ENCODE peak calls at places on chromosome X, in ten cellular contexts. V, N, I, M, Q, D, X, Z, R and P are unnamed samples.
A peak's percentile ranks its signal among the peaks of the same experiment; 100 is the strongest.

GRCh38 chrX:137926090-137926489 is 360.2 kb downstream of the ZIC3 start:
- DNase-seq in V (no peak), N (no peak), I (no peak), M (no peak), Q (peak; percentile 53), D (no peak), X (peak; percentile 13), Z (no peak), R (no peak), P (no peak)

GRCh38 chrX:133413218-133413925 is 1.9 kb downstream of the GPC4 start:
- DNase-seq in V (peak; percentile 50), N (no peak), I (no peak), M (no peak), Q (peak; percentile 78), D (no peak), X (no peak), Z (peak; percentile 64), R (no peak), P (peak; percentile 5)

GRCh38 chrX:56233682-56234081 is 1.5 kb downstream of the KLF8 start:
- DNase-seq in V (peak; percentile 70), N (no peak), I (no peak), M (peak; percentile 87), Q (peak; percentile 96), D (peak; percentile 49), X (no peak), Z (peak; percentile 88), R (no peak), P (peak; percentile 51)

GRCh38 chrX:155334486-155335316 is at the start of gene CLIC2:
- DNase-seq in V (no peak), N (no peak), I (no peak), M (peak; percentile 58), Q (no peak), D (no peak), X (peak; percentile 59), Z (no peak), R (no peak), P (no peak)

GRCh38 chrX:123695242-123695641 is 37.6 kb downstream of the THOC2 start:
- DNase-seq in V (no peak), N (no peak), I (no peak), M (no peak), Q (no peak), D (no peak), X (no peak), Z (no peak), R (no peak), P (no peak)

GRCh38 chrX:38260231-38260630 is 39.6 kb upstream of the SRPX start:
- DNase-seq in V (no peak), N (no peak), I (no peak), M (no peak), Q (peak; percentile 79), D (no peak), X (no peak), Z (no peak), R (no peak), P (peak; percentile 49)

GRCh38 chrX:12610079-12610478 is 181.1 kb upstream of the PRPS2 start:
- DNase-seq in V (no peak), N (no peak), I (no peak), M (no peak), Q (no peak), D (no peak), X (no peak), Z (no peak), R (no peak), P (no peak)

GRCh38 chrX:48736878-48737212 is 24.7 kb upstream of the GLOD5 start:
- DNase-seq in V (no peak), N (no peak), I (no peak), M (no peak), Q (no peak), D (no peak), X (no peak), Z (no peak), R (no peak), P (no peak)

GRCh38 chrX:38800981-38801845 is at the start of gene MID1IP1:
- DNase-seq in V (peak; percentile 95), N (peak; percentile 82), I (peak; percentile 78), M (peak; percentile 97), Q (peak; percentile 99), D (peak; percentile 35), X (peak; percentile 78), Z (peak; percentile 95), R (peak; percentile 87), P (peak; percentile 93)

GRCh38 chrX:12080265-12080664 is 58.0 kb upstream of the FRMPD4 start:
- DNase-seq in V (no peak), N (no peak), I (no peak), M (no peak), Q (peak; percentile 68), D (no peak), X (no peak), Z (no peak), R (peak; percentile 16), P (no peak)

GRCh38 chrX:9293903-9294302 is 171.0 kb upstream of the TBL1X start:
- DNase-seq in V (no peak), N (no peak), I (no peak), M (no peak), Q (no peak), D (no peak), X (no peak), Z (no peak), R (no peak), P (no peak)

GRCh38 chrX:56564921-56565861 is 1.8 kb downstream of the UBQLN2 start:
- DNase-seq in V (no peak), N (peak; percentile 23), I (no peak), M (peak; percentile 86), Q (peak; percentile 22), D (no peak), X (no peak), Z (no peak), R (peak; percentile 12), P (peak; percentile 4)

GRCh38 chrX:106898462-106898861 is 4.7 kb downstream of the RIPPLY1 start:
- DNase-seq in V (no peak), N (no peak), I (peak; percentile 41), M (no peak), Q (peak; percentile 83), D (no peak), X (peak; percentile 24), Z (no peak), R (no peak), P (no peak)

GRCh38 chrX:3262906-3263305 is 83.5 kb downstream of the MXRA5 start:
- DNase-seq in V (no peak), N (no peak), I (no peak), M (no peak), Q (peak; percentile 12), D (no peak), X (peak; percentile 79), Z (no peak), R (no peak), P (no peak)

GRCh38 chrX:40120838-40121580 is 23.3 kb upstream of the BCOR start:
- DNase-seq in V (no peak), N (no peak), I (no peak), M (no peak), Q (no peak), D (no peak), X (no peak), Z (no peak), R (no peak), P (no peak)

GRCh38 chrX:44480591-44480990 is 62.1 kb downstream of the FUNDC1 start:
- DNase-seq in V (no peak), N (no peak), I (no peak), M (no peak), Q (peak; percentile 82), D (no peak), X (no peak), Z (no peak), R (no peak), P (no peak)

GRCh38 chrX:107894038-107894437 is 68.4 kb downstream of the MID2 start:
- DNase-seq in V (no peak), N (no peak), I (peak; percentile 61), M (no peak), Q (peak; percentile 16), D (no peak), X (peak; percentile 3), Z (no peak), R (no peak), P (peak; percentile 43)

GRCh38 chrX:102720237-102721168 is at the start of gene GPRASP3:
- DNase-seq in V (peak; percentile 86), N (peak; percentile 72), I (peak; percentile 74), M (peak; percentile 98), Q (peak; percentile 77), D (peak; percentile 77), X (no peak), Z (peak; percentile 82), R (peak; percentile 85), P (peak; percentile 86)

GRCh38 chrX:100408643-100409315 is 1.3 kb downstream of the PCDH19 start:
- DNase-seq in V (no peak), N (no peak), I (no peak), M (peak; percentile 84), Q (peak; percentile 50), D (no peak), X (no peak), Z (no peak), R (no peak), P (no peak)

GRCh38 chrX:88881536-88881935 is 134.5 kb downstream of the CPXCR1 start:
- DNase-seq in V (no peak), N (no peak), I (no peak), M (no peak), Q (no peak), D (no peak), X (no peak), Z (no peak), R (no peak), P (no peak)

GRCh38 chrX:74249963-74250362 is 54.0 kb upstream of the ZCCHC13 start:
- DNase-seq in V (no peak), N (no peak), I (no peak), M (no peak), Q (peak; percentile 97), D (no peak), X (no peak), Z (no peak), R (no peak), P (peak; percentile 15)

GRCh38 chrX:46649421-46650260 is 76.1 kb downstream of the CHST7 start:
- DNase-seq in V (peak; percentile 60), N (no peak), I (no peak), M (peak; percentile 85), Q (peak; percentile 67), D (no peak), X (peak; percentile 19), Z (no peak), R (peak; percentile 43), P (no peak)

GRCh38 chrX:120308959-120309872 is 2.0 kb downstream of the TMEM255A start:
- DNase-seq in V (peak; percentile 78), N (peak; percentile 17), I (peak; percentile 91), M (peak; percentile 88), Q (peak; percentile 93), D (no peak), X (peak; percentile 46), Z (peak; percentile 63), R (peak; percentile 34), P (peak; percentile 62)

GRCh38 chrX:7925867-7926472 is 1.2 kb downstream of the PNPLA4 start:
- DNase-seq in V (peak; percentile 56), N (peak; percentile 15), I (no peak), M (peak; percentile 95), Q (peak; percentile 77), D (peak; percentile 6), X (peak; percentile 49), Z (no peak), R (peak; percentile 47), P (peak; percentile 61)

GRCh38 chrX:39625810-39626209 is 471.9 kb downstream of the BCOR start:
- DNase-seq in V (no peak), N (no peak), I (no peak), M (no peak), Q (no peak), D (no peak), X (no peak), Z (no peak), R (no peak), P (no peak)

GRCh38 chrX:16239211-16239610 is 71.9 kb downstream of the MAGEB17 start:
- DNase-seq in V (no peak), N (no peak), I (no peak), M (no peak), Q (no peak), D (no peak), X (peak; percentile 91), Z (no peak), R (no peak), P (no peak)

GRCh38 chrX:123336666-123337065 is 152.6 kb downstream of the GRIA3 start:
- DNase-seq in V (no peak), N (no peak), I (no peak), M (no peak), Q (no peak), D (no peak), X (no peak), Z (no peak), R (no peak), P (no peak)

GRCh38 chrX:153944140-153944799 is at the start of gene RENBP:
- DNase-seq in V (no peak), N (no peak), I (peak; percentile 52), M (peak; percentile 93), Q (peak; percentile 94), D (no peak), X (no peak), Z (peak; percentile 81), R (no peak), P (peak; percentile 64)